ENCODE peak calls at places on chromosomes 7 and 10, in seven cellular contexts. U is foreskin melanocyte; J is stimulated activated CD4-positive, alpha-beta T cell treated with anti-CD3 and anti-CD28 coated beads, Interleukin-15, amount 100 ng/mL, for 1 hour; Q is ovary; O is left kidney; D is stimulated activated CD8-positive, alpha-beta memory T cell treated with anti-CD3 and anti-CD28 coated beads, Interleukin-12 subunit alpha, Interleukin-12 subunit beta, amount 100 ng/mL, for 4 hours; M is AG10803. A is an unnamed sample.

GRCh38 chr7:24729365-24730017 is 27.8 kb downstream of the GSDME start:
- DNase-seq in D (no peak), M (no peak), Q (no peak), J (no peak), U (no peak), O (no peak), A (no peak)

GRCh38 chr10:80168111-80168511 is 35.6 kb downstream of the PLAC9 start:
- DNase-seq in Q (no peak), U (no peak), O (no peak), M (peak), J (no peak), D (no peak), A (no peak)

GRCh38 chr10:54441286-54441685 is 359.7 kb downstream of the PCDH15 start:
- DNase-seq in M (no peak), O (peak), J (no peak), U (no peak), Q (no peak), D (no peak), A (no peak)

GRCh38 chr7:114645451-114645850 is 230.8 kb downstream of the FOXP2 start:
- DNase-seq in D (no peak), O (peak), Q (no peak), J (no peak), M (no peak), U (no peak), A (no peak)

GRCh38 chr7:123140561-123140960 is 59.2 kb downstream of the SLC13A1 start:
- DNase-seq in O (no peak), U (no peak), J (no peak), M (no peak), Q (no peak), D (no peak), A (no peak)

GRCh38 chr10:87585565-87586514 is 73.8 kb upstream of the PAPSS2 start:
- DNase-seq in O (peak), D (no peak), U (no peak), J (no peak), M (no peak), Q (no peak), A (peak)

GRCh38 chr10:50577681-50578350 is 45.9 kb downstream of the SGMS1 start:
- DNase-seq in D (no peak), O (no peak), M (peak), Q (no peak), U (peak), J (no peak), A (peak)

GRCh38 chr10:43214071-43214955 is 52.6 kb downstream of the RASGEF1A start:
- DNase-seq in M (peak), D (no peak), J (no peak), U (no peak), Q (no peak), O (no peak), A (no peak)

GRCh38 chr7:98930464-98930863 is 52.1 kb downstream of the TRRAP start:
- DNase-seq in Q (no peak), D (no peak), M (no peak), U (no peak), O (no peak), J (no peak), A (no peak)

GRCh38 chr10:95208702-95209391 is 14.8 kb downstream of the ACSM6 start:
- DNase-seq in U (no peak), O (no peak), D (no peak), M (no peak), Q (no peak), J (no peak), A (peak)

GRCh38 chr7:39825391-39825790 is 124.7 kb upstream of the CDK13 start:
- DNase-seq in Q (no peak), U (peak), M (no peak), O (no peak), D (no peak), J (no peak), A (no peak)

GRCh38 chr7:42208586-42208985 is 28.4 kb downstream of the GLI3 start:
- DNase-seq in M (peak), U (no peak), D (no peak), J (no peak), O (no peak), Q (no peak), A (no peak)

A was measured in SK-MEL-5.